ENCODE peak calls at places on chromosomes 12 and 14, in eight cellular contexts. D, R, G, Z, A, M, E and U are unnamed samples.

GRCh38 chr12:105672576-105672975 is 342.1 kb downstream of the C12orf75 start:
- DNase-seq in D (peak), R (no peak), G (no peak), Z (no peak), A (no peak), M (peak), E (no peak), U (no peak)

GRCh38 chr14:89908712-89909450 is 45.6 kb downstream of the EFCAB11 start:
- DNase-seq in D (no peak), R (no peak), G (no peak), Z (no peak), A (no peak), M (peak), E (no peak), U (no peak)

GRCh38 chr14:90416649-90417237 is 19.9 kb downstream of the CALM1 start:
- DNase-seq in D (no peak), R (no peak), G (no peak), Z (no peak), A (no peak), M (peak), E (no peak), U (no peak)

GRCh38 chr14:53217283-53217994 is 64.3 kb upstream of the DDHD1 start:
- DNase-seq in D (peak), R (peak), G (peak), Z (peak), A (peak), M (peak), E (no peak), U (peak)

GRCh38 chr12:116373610-116374606 is 96.4 kb upstream of the MED13L start:
- DNase-seq in D (no peak), R (no peak), G (no peak), Z (no peak), A (no peak), M (no peak), E (no peak), U (no peak)

GRCh38 chr12:26281320-26281719 is 85.9 kb downstream of the SSPN start:
- DNase-seq in D (no peak), R (no peak), G (no peak), Z (no peak), A (no peak), M (no peak), E (no peak), U (no peak)

GRCh38 chr14:104350463-104351185 is 212.2 kb downstream of the KIF26A start:
- DNase-seq in D (no peak), R (no peak), G (no peak), Z (no peak), A (no peak), M (no peak), E (no peak), U (no peak)

GRCh38 chr12:41604830-41605229 is 416.7 kb downstream of the PDZRN4 start:
- DNase-seq in D (no peak), R (peak), G (peak), Z (no peak), A (no peak), M (no peak), E (no peak), U (no peak)

GRCh38 chr12:84315926-84316325 is 596.7 kb downstream of the SLC6A15 start:
- DNase-seq in D (no peak), R (no peak), G (no peak), Z (no peak), A (no peak), M (no peak), E (no peak), U (no peak)